ENCODE peak calls at places on chromosomes 3 and 15, in five cellular contexts. One of them, this sample, is unnamed.

GRCh38 chr3:141323936-141324704 is 44.2 kb upstream of the ZBTB38 start:
- DNase-seq in A549: no peak
- DNase-seq in AG09309: no peak
- DNase-seq in cardiac muscle cell: no peak
- DNase-seq in psoas muscle: no peak
- DNase-seq in this sample: no peak

GRCh38 chr3:16378920-16379319 is 113.9 kb downstream of the OXNAD1 start:
- DNase-seq in A549: no peak
- DNase-seq in AG09309: no peak
- DNase-seq in cardiac muscle cell: no peak
- DNase-seq in psoas muscle: no peak
- DNase-seq in this sample: peak; percentile 84

GRCh38 chr3:51680196-51680595 is 9.1 kb downstream of the TEX264 start:
- DNase-seq in A549: no peak
- DNase-seq in AG09309: no peak
- DNase-seq in cardiac muscle cell: no peak
- DNase-seq in psoas muscle: peak; percentile 28
- DNase-seq in this sample: no peak

GRCh38 chr15:60804986-60805949 is 326.3 kb upstream of the ICE2 start:
- DNase-seq in A549: peak; percentile 25
- DNase-seq in AG09309: peak; percentile 61
- DNase-seq in cardiac muscle cell: no peak
- DNase-seq in psoas muscle: peak; percentile 64
- DNase-seq in this sample: no peak

GRCh38 chr3:38131621-38132369 is 5.1 kb downstream of the ACAA1 start:
- DNase-seq in A549: peak; percentile 53
- DNase-seq in AG09309: no peak
- DNase-seq in cardiac muscle cell: peak; percentile 59
- DNase-seq in psoas muscle: no peak
- DNase-seq in this sample: peak; percentile 57

GRCh38 chr15:48266029-48266428 is 59.9 kb downstream of the SLC12A1 start:
- DNase-seq in A549: no peak
- DNase-seq in AG09309: no peak
- DNase-seq in cardiac muscle cell: no peak
- DNase-seq in psoas muscle: no peak
- DNase-seq in this sample: no peak

GRCh38 chr15:63305276-63305675 is 27.9 kb downstream of the APH1B start:
- DNase-seq in A549: no peak
- DNase-seq in AG09309: no peak
- DNase-seq in cardiac muscle cell: no peak
- DNase-seq in psoas muscle: no peak
- DNase-seq in this sample: no peak

GRCh38 chr3:10528046-10528445 is 22.7 kb upstream of the ATP2B2 start:
- DNase-seq in A549: no peak
- DNase-seq in AG09309: no peak
- DNase-seq in cardiac muscle cell: no peak
- DNase-seq in psoas muscle: no peak
- DNase-seq in this sample: no peak

GRCh38 chr3:39378092-39378491 is 5.1 kb upstream of the SLC25A38 start:
- DNase-seq in A549: peak; percentile 65
- DNase-seq in AG09309: no peak
- DNase-seq in cardiac muscle cell: peak; percentile 73
- DNase-seq in psoas muscle: no peak
- DNase-seq in this sample: peak; percentile 85

GRCh38 chr15:31262901-31263671 is 63.5 kb upstream of the KLF13 start:
- DNase-seq in A549: no peak
- DNase-seq in AG09309: peak; percentile 46
- DNase-seq in cardiac muscle cell: no peak
- DNase-seq in psoas muscle: peak; percentile 54
- DNase-seq in this sample: peak; percentile 89

GRCh38 chr3:53312832-53313231 is 34.5 kb downstream of the DCP1A start:
- DNase-seq in A549: no peak
- DNase-seq in AG09309: no peak
- DNase-seq in cardiac muscle cell: no peak
- DNase-seq in psoas muscle: no peak
- DNase-seq in this sample: no peak

GRCh38 chr3:186788482-186789370 is 5.3 kb downstream of the EIF4A2 start:
- DNase-seq in A549: no peak
- DNase-seq in AG09309: no peak
- DNase-seq in cardiac muscle cell: no peak
- DNase-seq in psoas muscle: no peak
- DNase-seq in this sample: peak; percentile 21

GRCh38 chr3:192482391-192482790 is 244.9 kb downstream of the FGF12 start:
- DNase-seq in A549: no peak
- DNase-seq in AG09309: no peak
- DNase-seq in cardiac muscle cell: no peak
- DNase-seq in psoas muscle: no peak
- DNase-seq in this sample: no peak

GRCh38 chr3:56902468-56903159 is 100.9 kb upstream of the ARHGEF3 start:
- DNase-seq in A549: no peak
- DNase-seq in AG09309: no peak
- DNase-seq in cardiac muscle cell: no peak
- DNase-seq in psoas muscle: no peak
- DNase-seq in this sample: peak; percentile 22

GRCh38 chr3:178236555-178237277 is 299.5 kb upstream of the KCNMB2 start:
- DNase-seq in A549: no peak
- DNase-seq in AG09309: peak; percentile 53
- DNase-seq in cardiac muscle cell: no peak
- DNase-seq in psoas muscle: no peak
- DNase-seq in this sample: no peak

GRCh38 chr3:31185004-31185357 is 290.5 kb upstream of the GADL1 start:
- DNase-seq in A549: no peak
- DNase-seq in AG09309: no peak
- DNase-seq in cardiac muscle cell: no peak
- DNase-seq in psoas muscle: no peak
- DNase-seq in this sample: no peak

GRCh38 chr3:41417574-41417973 is 218.3 kb downstream of the CTNNB1 start:
- DNase-seq in A549: no peak
- DNase-seq in AG09309: no peak
- DNase-seq in cardiac muscle cell: no peak
- DNase-seq in psoas muscle: no peak
- DNase-seq in this sample: no peak

GRCh38 chr3:41418961-41419691 is 219.8 kb downstream of the CTNNB1 start:
- DNase-seq in A549: peak; percentile 45
- DNase-seq in AG09309: no peak
- DNase-seq in cardiac muscle cell: no peak
- DNase-seq in psoas muscle: no peak
- DNase-seq in this sample: no peak

GRCh38 chr3:41424543-41425300 is 225.4 kb downstream of the CTNNB1 start:
- DNase-seq in A549: no peak
- DNase-seq in AG09309: no peak
- DNase-seq in cardiac muscle cell: no peak
- DNase-seq in psoas muscle: no peak
- DNase-seq in this sample: peak; percentile 35

GRCh38 chr3:41419809-41420208 is 220.5 kb downstream of the CTNNB1 start:
- DNase-seq in A549: no peak
- DNase-seq in AG09309: no peak
- DNase-seq in cardiac muscle cell: no peak
- DNase-seq in psoas muscle: no peak
- DNase-seq in this sample: no peak
- TF ChIP-seq CTCF in A549: no peak
- TF ChIP-seq CTCF in AG09309: no peak
- TF ChIP-seq CTCF in cardiac muscle cell: no peak
- TF ChIP-seq CTCF in psoas muscle: no peak
- TF ChIP-seq CTCF in this sample: no peak

GRCh38 chr3:134373278-134373941 is 837 bp downstream of the AMOTL2 start:
- DNase-seq in A549: peak; percentile 74
- DNase-seq in AG09309: peak; percentile 57
- DNase-seq in cardiac muscle cell: peak; percentile 93
- DNase-seq in psoas muscle: peak; percentile 91
- DNase-seq in this sample: no peak
- H3K4me3 ChIP-seq in A549: peak overlapping the region; percentile 74
- H3K4me3 ChIP-seq in AG09309: peak overlapping the region; percentile 88
- H3K4me3 ChIP-seq in cardiac muscle cell: peak overlapping the region; percentile 45
- H3K4me3 ChIP-seq in psoas muscle: peak overlapping the region; percentile 86
- H3K4me3 ChIP-seq in this sample: no peak overlapping the region

GRCh38 chr15:78212008-78212407 is 22.4 kb downstream of the ACSBG1 start:
- DNase-seq in A549: no peak
- DNase-seq in AG09309: no peak
- DNase-seq in cardiac muscle cell: no peak
- DNase-seq in psoas muscle: no peak
- DNase-seq in this sample: no peak

GRCh38 chr15:78210349-78210717 is 24.0 kb downstream of the ACSBG1 start:
- DNase-seq in A549: no peak
- DNase-seq in AG09309: no peak
- DNase-seq in cardiac muscle cell: no peak
- DNase-seq in psoas muscle: no peak
- DNase-seq in this sample: peak; percentile 64

GRCh38 chr15:78212546-78213424 is 21.6 kb downstream of the ACSBG1 start:
- DNase-seq in A549: peak; percentile 66
- DNase-seq in AG09309: peak; percentile 7
- DNase-seq in cardiac muscle cell: no peak
- DNase-seq in psoas muscle: peak; percentile 92
- DNase-seq in this sample: no peak

GRCh38 chr15:78209646-78210348 is 24.6 kb downstream of the ACSBG1 start:
- DNase-seq in A549: no peak
- DNase-seq in AG09309: no peak
- DNase-seq in cardiac muscle cell: no peak
- DNase-seq in psoas muscle: no peak
- DNase-seq in this sample: no peak

DNA sequence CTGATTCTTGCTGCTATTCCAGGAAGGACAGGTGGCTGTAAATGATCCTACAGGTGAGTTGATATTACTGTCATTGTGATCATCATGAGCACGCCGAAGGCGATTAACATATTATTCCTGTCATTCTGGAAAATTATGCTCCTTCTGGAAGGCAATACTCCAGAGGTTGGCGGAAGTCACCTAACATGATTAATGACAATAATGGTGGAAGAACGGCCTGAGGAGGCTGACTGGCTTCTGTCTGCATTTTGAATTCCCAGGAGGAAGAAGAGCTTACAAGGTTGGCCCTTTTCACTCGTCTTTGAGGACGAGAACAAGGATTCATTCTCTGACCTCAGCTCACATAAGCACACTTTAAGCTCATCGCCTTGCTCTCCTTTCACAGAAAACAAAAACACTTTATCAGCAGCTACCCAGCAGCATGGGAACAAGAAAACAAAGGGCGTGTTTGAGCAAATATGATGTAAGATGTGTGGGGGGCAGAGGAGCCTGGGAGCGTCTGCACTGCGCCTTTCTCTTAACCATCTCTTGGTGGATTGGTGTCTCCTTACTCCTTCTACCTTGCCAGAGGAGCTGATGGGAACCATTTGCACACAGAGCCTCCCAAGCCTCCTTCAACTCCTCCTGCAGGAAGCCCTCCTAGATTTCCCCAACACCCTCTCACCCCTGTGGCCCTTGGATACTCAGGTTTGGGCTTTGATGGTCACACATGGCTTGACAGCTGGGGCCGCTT is 23.0 kb downstream of the ACSBG1 start:
- DNase-seq in A549: peak; percentile 20
- DNase-seq in AG09309: no peak
- DNase-seq in cardiac muscle cell: no peak
- DNase-seq in psoas muscle: no peak
- DNase-seq in this sample: no peak
- TF ChIP-seq CTCF in A549: no peak
- TF ChIP-seq CTCF in AG09309: no peak
- TF ChIP-seq CTCF in cardiac muscle cell: no peak
- TF ChIP-seq CTCF in psoas muscle: no peak
- TF ChIP-seq CTCF in this sample: no peak

GRCh38 chr3:155101398-155101797 is 21.3 kb downstream of the MME start:
- DNase-seq in A549: no peak
- DNase-seq in AG09309: peak; percentile 31
- DNase-seq in cardiac muscle cell: no peak
- DNase-seq in psoas muscle: peak; percentile 53
- DNase-seq in this sample: no peak
- H3K4me3 ChIP-seq in A549: no peak overlapping the region
- H3K4me3 ChIP-seq in AG09309: no peak overlapping the region
- H3K4me3 ChIP-seq in cardiac muscle cell: no peak overlapping the region
- H3K4me3 ChIP-seq in psoas muscle: no peak overlapping the region
- H3K4me3 ChIP-seq in this sample: no peak overlapping the region

DNA sequence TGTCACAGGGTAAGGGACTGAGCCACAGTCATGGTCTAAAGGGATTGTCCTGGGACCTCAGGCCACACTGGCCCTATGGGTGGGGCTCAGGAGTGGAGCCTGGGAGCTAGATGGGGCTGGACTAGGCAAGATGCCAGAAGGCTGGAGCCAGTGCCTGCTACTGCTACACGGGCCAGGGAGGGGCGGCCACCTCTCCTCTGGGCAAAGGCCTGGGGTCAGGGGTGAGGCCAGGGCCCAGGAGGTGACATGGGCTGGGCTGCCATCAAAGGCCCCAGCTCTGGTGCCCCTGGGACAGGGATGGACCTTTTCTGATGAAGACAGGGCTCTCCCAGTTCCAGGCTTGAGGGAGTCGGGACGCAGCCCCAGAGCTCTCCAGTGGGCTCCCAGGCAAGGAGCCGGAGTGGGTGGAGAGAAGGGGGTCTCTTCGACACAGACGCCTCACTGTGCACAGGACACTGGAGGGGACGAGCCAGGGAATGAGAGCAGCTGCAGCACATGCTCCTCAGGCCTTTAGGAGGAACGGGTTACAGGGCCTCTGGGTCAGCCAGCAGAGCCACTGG is 62.1 kb upstream of the IQSEC1 start:
- DNase-seq in A549: no peak
- DNase-seq in AG09309: no peak
- DNase-seq in cardiac muscle cell: no peak
- DNase-seq in psoas muscle: no peak
- DNase-seq in this sample: no peak
- TF ChIP-seq CTCF in A549: no peak
- TF ChIP-seq CTCF in AG09309: no peak
- TF ChIP-seq CTCF in cardiac muscle cell: no peak
- TF ChIP-seq CTCF in psoas muscle: no peak
- TF ChIP-seq CTCF in this sample: no peak

GRCh38 chr15:36356978-36357582 is 222.3 kb upstream of the CDIN1 start:
- DNase-seq in A549: no peak
- DNase-seq in AG09309: peak; percentile 49
- DNase-seq in cardiac muscle cell: no peak
- DNase-seq in psoas muscle: no peak
- DNase-seq in this sample: no peak
- H3K4me3 ChIP-seq in A549: no peak overlapping the region
- H3K4me3 ChIP-seq in AG09309: no peak overlapping the region
- H3K4me3 ChIP-seq in cardiac muscle cell: no peak overlapping the region
- H3K4me3 ChIP-seq in psoas muscle: no peak overlapping the region
- H3K4me3 ChIP-seq in this sample: no peak overlapping the region

GRCh38 chr15:57973534-57973933 is 92.0 kb downstream of the ALDH1A2 start:
- DNase-seq in A549: no peak
- DNase-seq in AG09309: no peak
- DNase-seq in cardiac muscle cell: no peak
- DNase-seq in psoas muscle: no peak
- DNase-seq in this sample: no peak

GRCh38 chr15:57972801-57973311 is 92.7 kb downstream of the ALDH1A2 start:
- DNase-seq in A549: no peak
- DNase-seq in AG09309: no peak
- DNase-seq in cardiac muscle cell: no peak
- DNase-seq in psoas muscle: no peak
- DNase-seq in this sample: no peak

DNA sequence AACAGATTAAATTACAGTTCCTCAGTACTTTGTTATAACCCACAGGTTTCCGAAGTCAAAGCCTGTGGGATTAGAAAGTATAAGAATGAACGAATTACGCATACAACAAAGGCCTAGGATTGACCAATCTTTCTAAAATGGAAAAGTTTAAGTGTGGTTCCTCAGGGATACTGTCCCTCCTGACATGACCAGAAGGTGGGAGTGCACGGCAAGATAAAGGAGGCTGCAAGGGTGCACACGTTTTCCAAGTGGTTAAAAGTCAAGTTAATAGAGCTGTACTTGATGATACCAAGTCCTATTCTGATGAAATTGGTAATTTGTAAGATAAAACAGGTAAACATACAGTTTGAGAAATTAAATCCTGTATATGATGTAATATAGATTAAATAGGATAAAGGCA is 96.2 kb downstream of the ALDH1A2 start:
- DNase-seq in A549: peak; percentile 27
- DNase-seq in AG09309: no peak
- DNase-seq in cardiac muscle cell: peak; percentile 7
- DNase-seq in psoas muscle: no peak
- DNase-seq in this sample: no peak
- TF ChIP-seq CTCF in A549: peak; percentile 10
- TF ChIP-seq CTCF in AG09309: peak; percentile 24
- TF ChIP-seq CTCF in cardiac muscle cell: peak; percentile 25
- TF ChIP-seq CTCF in psoas muscle: no peak
- TF ChIP-seq CTCF in this sample: no peak